ENCODE peak calls at places on chromosomes 12 and 14, in five cellular contexts. E, V, H, O and T are unnamed samples.

GRCh38 chr12:112162261-112162790 is 37.0 kb downstream of the TRAFD1 start:
- DNase-seq in H (no peak), V (no peak), E (no peak), O (no peak), T (no peak)

GRCh38 chr14:68884031-68885030 is 91.5 kb upstream of the ZFP36L1 start:
- DNase-seq in E (no peak), H (no peak), O (peak; percentile 63), V (no peak), T (no peak)

GRCh38 chr14:88995437-88996198 is 171.2 kb downstream of the TTC8 start:
- DNase-seq in E (no peak), H (no peak), V (no peak), O (no peak), T (no peak)

GRCh38 chr12:39402922-39403321 is 40.0 kb downstream of the KIF21A start:
- DNase-seq in O (no peak), H (no peak), E (no peak), V (no peak), T (no peak)

GRCh38 chr14:93430889-93431670 is at the start of gene UNC79:
- DNase-seq in O (no peak), H (no peak), E (peak; percentile 69), V (no peak), T (no peak)

GRCh38 chr12:115700896-115701465 is 576.5 kb downstream of the MED13L start:
- DNase-seq in H (no peak), E (no peak), V (no peak), O (no peak), T (no peak)

GRCh38 chr14:103072595-103073366 is 11.2 kb upstream of the LBHD2 start:
- DNase-seq in H (no peak), E (no peak), V (no peak), O (no peak), T (no peak)

GRCh38 chr12:128644664-128645296 is 179.0 kb downstream of the SLC15A4 start:
- DNase-seq in E (peak; percentile 58), O (no peak), H (peak; percentile 29), V (peak; percentile 40), T (peak; percentile 28)

GRCh38 chr14:22289570-22289969 is 299.5 kb downstream of the DAD1 start:
- DNase-seq in H (no peak), E (peak; percentile 75), V (no peak), O (no peak), T (no peak)

GRCh38 chr14:92874961-92875360 is 48.0 kb upstream of the CHGA start:
- DNase-seq in E (no peak), O (no peak), V (no peak), H (no peak), T (no peak)

GRCh38 chr12:116455540-116456306 is 103.5 kb upstream of the MAP1LC3B2 start:
- DNase-seq in O (peak; percentile 66), E (peak; percentile 87), H (no peak), V (peak; percentile 48), T (no peak)

GRCh38 chr14:101876539-101876938 is 87.8 kb upstream of the DYNC1H1 start:
- DNase-seq in O (peak; percentile 79), V (peak; percentile 56), E (no peak), H (peak; percentile 65), T (peak; percentile 77)

GRCh38 chr12:99915251-99916082 is 69.3 kb downstream of the ANKS1B start:
- DNase-seq in E (no peak), V (no peak), H (no peak), O (no peak), T (no peak)
- H3K4me3 ChIP-seq in E (no peak overlapping the region), V (no peak overlapping the region), H (no peak overlapping the region), O (no peak overlapping the region), T (no peak overlapping the region)

GRCh38 chr12:47736877-47737676 is 11.8 kb upstream of the ENDOU start:
- DNase-seq in O (peak; percentile 91), E (no peak), H (no peak), V (peak; percentile 88), T (no peak)
- H3K27ac ChIP-seq in O (peak overlapping the region; percentile 92), E (no peak overlapping the region), H (no peak overlapping the region), V (peak overlapping the region; percentile 44), T (no peak overlapping the region)

GRCh38 chr12:7008864-7009263 is 9.4 kb downstream of the LPCAT3 start:
- DNase-seq in E (no peak), V (no peak), H (no peak), O (no peak), T (no peak)
- H3K4me1 ChIP-seq in E (no peaks in the 10 kb centered on the region), V (peaks cover 83% of the 10 kb centered on the region), H (no peaks in the 10 kb centered on the region), O (peaks cover 79% of the 10 kb centered on the region), T (no peaks in the 10 kb centered on the region)

GRCh38 chr12:96186902-96187301 is 7.3 kb upstream of the ELK3 start:
- DNase-seq in E (no peak), O (no peak), H (no peak), V (no peak), T (no peak)
- H3K4me3 ChIP-seq in E (no peak overlapping the region), O (no peak overlapping the region), H (no peak overlapping the region), V (no peak overlapping the region), T (no peak overlapping the region)